ENCODE peak calls at places on chromosome 17, in six cellular contexts. One of them, this sample, is unnamed.

GRCh38 chr17:35315283-35315682 is 58.1 kb downstream of the SLFN11 start:
- DNase-seq in stomach: no peak
- DNase-seq in ovary: peak; percentile 34
- DNase-seq in ascending aorta: peak; percentile 62
- DNase-seq in PC-9: peak; percentile 47
- DNase-seq in left ventricle myocardium inferior: no peak
- DNase-seq in this sample: peak; percentile 91

GRCh38 chr17:76063880-76064546 is 8.3 kb downstream of the SRP68 start:
- DNase-seq in stomach: no peak
- DNase-seq in ovary: no peak
- DNase-seq in ascending aorta: no peak
- DNase-seq in PC-9: no peak
- DNase-seq in left ventricle myocardium inferior: no peak
- DNase-seq in this sample: no peak

GRCh38 chr17:2054740-2055493 is at the start of gene HIC1:
- DNase-seq in stomach: peak; percentile 79
- DNase-seq in ovary: peak; percentile 90
- DNase-seq in ascending aorta: peak; percentile 85
- DNase-seq in PC-9: no peak
- DNase-seq in left ventricle myocardium inferior: peak; percentile 83
- DNase-seq in this sample: peak; percentile 86

GRCh38 chr17:30273373-30273772 is 18.4 kb downstream of the BLMH start:
- DNase-seq in stomach: no peak
- DNase-seq in ovary: no peak
- DNase-seq in ascending aorta: no peak
- DNase-seq in PC-9: no peak
- DNase-seq in left ventricle myocardium inferior: no peak
- DNase-seq in this sample: peak; percentile 20

GRCh38 chr17:71900830-71901229 is 220.0 kb upstream of the SOX9 start:
- DNase-seq in stomach: no peak
- DNase-seq in ovary: no peak
- DNase-seq in ascending aorta: no peak
- DNase-seq in PC-9: peak; percentile 93
- DNase-seq in left ventricle myocardium inferior: no peak
- DNase-seq in this sample: no peak

GRCh38 chr17:2158011-2158410 is 103.1 kb downstream of the HIC1 start:
- DNase-seq in stomach: no peak
- DNase-seq in ovary: no peak
- DNase-seq in ascending aorta: no peak
- DNase-seq in PC-9: no peak
- DNase-seq in left ventricle myocardium inferior: no peak
- DNase-seq in this sample: peak; percentile 98

GRCh38 chr17:60817187-60817586 is 139.5 kb downstream of the BCAS3 start:
- DNase-seq in stomach: no peak
- DNase-seq in ovary: no peak
- DNase-seq in ascending aorta: no peak
- DNase-seq in PC-9: peak; percentile 52
- DNase-seq in left ventricle myocardium inferior: no peak
- DNase-seq in this sample: peak; percentile 80

GRCh38 chr17:69709441-69709840 is 294.9 kb downstream of the MAP2K6 start:
- DNase-seq in stomach: no peak
- DNase-seq in ovary: no peak
- DNase-seq in ascending aorta: no peak
- DNase-seq in PC-9: no peak
- DNase-seq in left ventricle myocardium inferior: no peak
- DNase-seq in this sample: no peak

GRCh38 chr17:48995871-48996695 is 1.1 kb upstream of the IGF2BP1 start:
- DNase-seq in stomach: no peak
- DNase-seq in ovary: no peak
- DNase-seq in ascending aorta: no peak
- DNase-seq in PC-9: no peak
- DNase-seq in left ventricle myocardium inferior: no peak
- DNase-seq in this sample: no peak

GRCh38 chr17:6596076-6596475 is 39.7 kb upstream of the PITPNM3 start:
- DNase-seq in stomach: no peak
- DNase-seq in ovary: no peak
- DNase-seq in ascending aorta: no peak
- DNase-seq in PC-9: no peak
- DNase-seq in left ventricle myocardium inferior: no peak
- DNase-seq in this sample: no peak

GRCh38 chr17:60602385-60602742 is 2.4 kb downstream of the PPM1D start:
- DNase-seq in stomach: no peak
- DNase-seq in ovary: no peak
- DNase-seq in ascending aorta: no peak
- DNase-seq in PC-9: no peak
- DNase-seq in left ventricle myocardium inferior: no peak
- DNase-seq in this sample: no peak

GRCh38 chr17:81976332-81977210 is 858 bp upstream of the ASPSCR1 start:
- DNase-seq in stomach: peak; percentile 69
- DNase-seq in ovary: peak; percentile 64
- DNase-seq in ascending aorta: no peak
- DNase-seq in PC-9: no peak
- DNase-seq in left ventricle myocardium inferior: no peak
- DNase-seq in this sample: no peak

GRCh38 chr17:41710472-41711090 is 1.6 kb upstream of the GAST start:
- DNase-seq in stomach: no peak
- DNase-seq in ovary: no peak
- DNase-seq in ascending aorta: no peak
- DNase-seq in PC-9: no peak
- DNase-seq in left ventricle myocardium inferior: no peak
- DNase-seq in this sample: no peak

GRCh38 chr17:57086069-57086930 is 1.3 kb downstream of the AKAP1 start:
- DNase-seq in stomach: peak; percentile 50
- DNase-seq in ovary: peak; percentile 67
- DNase-seq in ascending aorta: peak; percentile 67
- DNase-seq in PC-9: no peak
- DNase-seq in left ventricle myocardium inferior: no peak
- DNase-seq in this sample: no peak

GRCh38 chr17:31397256-31397939 is 5.9 kb downstream of the RAB11FIP4 start:
- DNase-seq in stomach: no peak
- DNase-seq in ovary: no peak
- DNase-seq in ascending aorta: peak; percentile 45
- DNase-seq in PC-9: no peak
- DNase-seq in left ventricle myocardium inferior: no peak
- DNase-seq in this sample: no peak

GRCh38 chr17:28989028-28989427 is 16.8 kb downstream of the SEZ6 start:
- DNase-seq in stomach: no peak
- DNase-seq in ovary: no peak
- DNase-seq in ascending aorta: no peak
- DNase-seq in PC-9: no peak
- DNase-seq in left ventricle myocardium inferior: no peak
- DNase-seq in this sample: no peak

GRCh38 chr17:28986714-28987367 is 19.0 kb downstream of the SEZ6 start:
- DNase-seq in stomach: no peak
- DNase-seq in ovary: no peak
- DNase-seq in ascending aorta: no peak
- DNase-seq in PC-9: no peak
- DNase-seq in left ventricle myocardium inferior: no peak
- DNase-seq in this sample: no peak

GRCh38 chr17:28988475-28988874 is 17.4 kb downstream of the SEZ6 start:
- DNase-seq in stomach: no peak
- DNase-seq in ovary: no peak
- DNase-seq in ascending aorta: no peak
- DNase-seq in PC-9: no peak
- DNase-seq in left ventricle myocardium inferior: no peak
- DNase-seq in this sample: no peak

GRCh38 chr17:28983286-28984240 is 22.3 kb downstream of the SEZ6 start:
- DNase-seq in stomach: no peak
- DNase-seq in ovary: no peak
- DNase-seq in ascending aorta: no peak
- DNase-seq in PC-9: no peak
- DNase-seq in left ventricle myocardium inferior: no peak
- DNase-seq in this sample: peak; percentile 21

GRCh38 chr17:28985950-28986713 is 19.7 kb downstream of the SEZ6 start:
- DNase-seq in stomach: no peak
- DNase-seq in ovary: no peak
- DNase-seq in ascending aorta: no peak
- DNase-seq in PC-9: no peak
- DNase-seq in left ventricle myocardium inferior: no peak
- DNase-seq in this sample: no peak
- H3K4me3 ChIP-seq in stomach: no peak overlapping the region
- H3K4me3 ChIP-seq in ovary: no peak overlapping the region
- H3K4me3 ChIP-seq in ascending aorta: no peak overlapping the region
- H3K4me3 ChIP-seq in PC-9: no peak overlapping the region
- H3K4me3 ChIP-seq in left ventricle myocardium inferior: no peak overlapping the region
- H3K4me3 ChIP-seq in this sample: no peak overlapping the region

GRCh38 chr17:58344791-58345157 is 7.2 kb downstream of the SUPT4H1 start:
- DNase-seq in stomach: no peak
- DNase-seq in ovary: no peak
- DNase-seq in ascending aorta: no peak
- DNase-seq in PC-9: no peak
- DNase-seq in left ventricle myocardium inferior: no peak
- DNase-seq in this sample: no peak
- TF ChIP-seq CTCF in stomach: no peak
- TF ChIP-seq CTCF in ovary: no peak
- TF ChIP-seq CTCF in ascending aorta: no peak
- TF ChIP-seq CTCF in PC-9: no peak
- TF ChIP-seq CTCF in left ventricle myocardium inferior: no peak
- TF ChIP-seq CTCF in this sample: no peak

GRCh38 chr17:39606434-39607056 is 1.2 kb downstream of the NEUROD2 start:
- DNase-seq in stomach: no peak
- DNase-seq in ovary: no peak
- DNase-seq in ascending aorta: no peak
- DNase-seq in PC-9: no peak
- DNase-seq in left ventricle myocardium inferior: no peak
- DNase-seq in this sample: no peak
- H3K27me3 ChIP-seq in stomach: peaks cover 32% of the 10 kb centered on the region
- H3K27me3 ChIP-seq in ovary: peaks cover 2% of the 10 kb centered on the region
- H3K27me3 ChIP-seq in ascending aorta: peaks cover 48% of the 10 kb centered on the region
- H3K27me3 ChIP-seq in PC-9: peaks cover 65% of the 10 kb centered on the region
- H3K27me3 ChIP-seq in left ventricle myocardium inferior: peaks cover 100% of the 10 kb centered on the region
- H3K27me3 ChIP-seq in this sample: peaks cover 100% of the 10 kb centered on the region

DNA sequence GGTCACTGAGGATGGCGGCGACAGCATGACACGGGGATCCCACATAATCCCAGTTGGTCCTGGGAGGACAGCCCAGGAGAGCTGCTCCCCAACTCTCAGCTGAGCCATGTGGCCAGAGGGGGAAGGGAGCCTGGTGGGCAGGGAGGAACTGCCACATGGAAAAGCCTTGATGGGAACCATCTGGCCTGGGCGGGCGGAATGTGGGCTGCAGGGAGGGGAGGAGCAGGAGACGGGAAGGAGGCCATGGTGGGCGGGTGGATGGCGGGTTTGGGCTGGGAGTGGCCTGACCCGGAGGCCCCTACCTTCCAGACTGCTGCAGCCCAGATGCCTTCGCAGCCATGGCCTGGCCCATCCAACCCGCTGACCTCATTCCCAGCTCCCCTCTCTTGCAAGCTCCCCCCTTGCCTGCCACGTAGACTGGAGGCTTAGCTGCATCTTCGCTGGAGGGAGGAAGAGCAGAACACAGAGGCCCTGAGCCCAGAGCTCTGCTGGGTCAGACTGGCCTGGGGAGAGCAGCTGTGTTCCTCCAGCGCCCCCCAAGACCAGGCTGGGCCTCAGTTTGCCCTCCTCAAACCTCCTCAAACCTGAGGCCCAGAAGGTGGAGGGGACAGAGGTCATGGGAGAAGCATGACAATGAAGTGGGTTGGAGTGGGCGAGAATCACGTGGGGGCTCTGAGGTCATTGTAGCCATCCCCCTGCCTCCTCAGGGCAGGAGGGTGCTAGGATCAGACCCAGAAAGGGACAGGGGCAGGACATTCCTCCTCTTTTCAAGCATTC is 8.2 kb upstream of the COL1A1 start:
- DNase-seq in stomach: peak; percentile 57
- DNase-seq in ovary: peak; percentile 98
- DNase-seq in ascending aorta: peak; percentile 95
- DNase-seq in PC-9: no peak
- DNase-seq in left ventricle myocardium inferior: peak; percentile 90
- DNase-seq in this sample: peak; percentile 84
- H3K4me3 ChIP-seq in stomach: no peak overlapping the region
- H3K4me3 ChIP-seq in ovary: no peak overlapping the region
- H3K4me3 ChIP-seq in ascending aorta: peak overlapping the region; percentile 46
- H3K4me3 ChIP-seq in PC-9: no peak overlapping the region
- H3K4me3 ChIP-seq in left ventricle myocardium inferior: no peak overlapping the region
- H3K4me3 ChIP-seq in this sample: no peak overlapping the region

DNA sequence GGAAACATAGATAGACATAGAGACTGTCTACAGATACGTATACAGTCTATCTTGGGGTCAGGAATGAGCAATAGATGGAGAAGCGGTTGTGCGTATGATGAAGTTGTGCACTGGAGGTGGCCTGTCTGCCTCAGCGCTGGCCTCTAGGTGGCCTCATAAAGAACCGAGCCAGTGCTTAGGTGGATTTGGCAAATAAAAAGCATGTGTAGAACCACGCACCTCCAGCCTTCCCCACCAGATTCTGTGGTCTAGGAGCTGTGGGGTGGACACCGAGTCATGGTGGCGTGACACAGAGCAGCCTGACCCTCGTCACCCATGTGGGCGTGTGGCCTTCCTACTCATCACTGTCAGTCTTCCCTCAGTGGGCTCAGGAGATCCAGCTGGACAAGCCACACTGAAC is 34.0 kb downstream of the PGS1 start:
- DNase-seq in stomach: no peak
- DNase-seq in ovary: no peak
- DNase-seq in ascending aorta: no peak
- DNase-seq in PC-9: no peak
- DNase-seq in left ventricle myocardium inferior: no peak
- DNase-seq in this sample: peak; percentile 27
- TF ChIP-seq CTCF in stomach: no peak
- TF ChIP-seq CTCF in ovary: no peak
- TF ChIP-seq CTCF in ascending aorta: peak; percentile 6
- TF ChIP-seq CTCF in PC-9: peak; percentile 35
- TF ChIP-seq CTCF in left ventricle myocardium inferior: peak; percentile 45
- TF ChIP-seq CTCF in this sample: peak; percentile 45

DNA sequence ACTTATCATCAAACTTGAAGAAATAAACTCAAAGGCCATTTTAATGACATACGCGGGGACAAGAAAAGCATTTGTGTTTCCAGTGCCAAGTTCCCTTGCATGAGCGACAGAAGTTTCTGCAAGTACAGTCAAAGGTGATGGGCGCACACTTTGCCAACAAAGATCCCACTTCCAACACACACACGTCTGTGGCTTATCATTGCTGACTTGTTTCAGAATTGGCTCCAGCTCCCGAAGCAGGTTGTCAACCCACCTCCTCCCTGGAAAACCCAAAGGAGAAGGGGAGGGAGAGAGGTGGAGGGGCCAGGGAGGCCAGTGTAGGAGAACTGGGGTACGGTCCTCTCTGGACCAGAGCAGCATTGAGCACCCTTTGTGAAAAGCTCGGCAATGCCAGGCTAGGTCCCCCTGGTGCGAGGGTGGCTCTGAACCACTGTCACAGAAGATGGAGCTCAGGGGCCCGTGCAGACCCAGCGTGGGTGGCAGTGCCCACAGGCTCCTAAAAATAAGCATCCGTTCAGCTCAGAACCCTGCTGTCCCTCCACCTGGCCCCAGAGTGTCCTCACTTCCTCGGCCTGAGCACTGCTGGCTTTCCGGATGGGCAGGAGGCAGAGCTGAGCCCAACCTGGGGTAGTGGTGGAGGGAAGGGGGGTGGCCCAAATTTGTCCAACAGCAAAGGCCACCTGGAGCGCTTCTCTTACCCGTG is 33.2 kb downstream of the RBFOX3 start:
- DNase-seq in stomach: no peak
- DNase-seq in ovary: no peak
- DNase-seq in ascending aorta: no peak
- DNase-seq in PC-9: no peak
- DNase-seq in left ventricle myocardium inferior: no peak
- DNase-seq in this sample: no peak
- H3K27me3 ChIP-seq in stomach: no peaks in the 10 kb centered on the region
- H3K27me3 ChIP-seq in ovary: no peaks in the 10 kb centered on the region
- H3K27me3 ChIP-seq in ascending aorta: no peaks in the 10 kb centered on the region
- H3K27me3 ChIP-seq in PC-9: peaks cover 75% of the 10 kb centered on the region
- H3K27me3 ChIP-seq in left ventricle myocardium inferior: peaks cover 73% of the 10 kb centered on the region
- H3K27me3 ChIP-seq in this sample: peaks cover 3% of the 10 kb centered on the region